ENCODE peak calls at places on chromosomes 1 and 21, in eight cellular contexts. V is suprapubic skin, H is cardiac muscle cell, J is adrenal gland, O is neural progenitor cell, W is HCT116, D is ovary, E is spleen. N is an unnamed sample.
A peak's percentile ranks its signal among the peaks of the same experiment; 100 is the strongest.

GRCh38 chr1:216600730-216601426 is 122.4 kb downstream of the ESRRG start:
- DNase-seq in V (peak; percentile 75), H (peak; percentile 84), J (peak; percentile 92), O (peak; percentile 85), W (no peak), D (peak; percentile 78), E (peak; percentile 82), N (peak; percentile 63)

GRCh38 chr1:244675167-244675566 is 22.2 kb downstream of the DESI2 start:
- DNase-seq in V (no peak), H (no peak), J (no peak), O (no peak), W (no peak), D (no peak), E (no peak), N (no peak)

GRCh38 chr21:31977816-31978215 is 105.0 kb downstream of the HUNK start:
- DNase-seq in V (no peak), H (no peak), J (no peak), O (no peak), W (no peak), D (no peak), E (no peak), N (no peak)

GRCh38 chr1:209556159-209556690 is 27.3 kb upstream of the CAMK1G start:
- DNase-seq in V (no peak), H (no peak), J (no peak), O (peak; percentile 47), W (no peak), D (no peak), E (no peak), N (no peak)

GRCh38 chr1:29286194-29286767 is 50.0 kb downstream of the PTPRU start:
- DNase-seq in V (no peak), H (no peak), J (no peak), O (no peak), W (no peak), D (no peak), E (no peak), N (no peak)

GRCh38 chr1:3651011-3651938 is 1.0 kb upstream of the TP73 start:
- DNase-seq in V (peak; percentile 64), H (peak; percentile 7), J (no peak), O (peak; percentile 64), W (no peak), D (no peak), E (peak; percentile 80), N (no peak)

GRCh38 chr21:42219606-42220137 is 732 bp downstream of the ABCG1 start:
- DNase-seq in V (peak; percentile 70), H (peak; percentile 17), J (no peak), O (peak; percentile 57), W (no peak), D (no peak), E (peak; percentile 92), N (no peak)

GRCh38 chr1:165364432-165365133 is 8.1 kb upstream of the LMX1A start:
- DNase-seq in V (peak; percentile 88), H (no peak), J (no peak), O (no peak), W (peak; percentile 45), D (peak; percentile 52), E (no peak), N (no peak)

GRCh38 chr21:33268736-33269441 is 2.7 kb downstream of the IL10RB start:
- DNase-seq in V (peak; percentile 77), H (no peak), J (peak; percentile 76), O (no peak), W (peak; percentile 90), D (no peak), E (no peak), N (no peak)

GRCh38 chr1:97160796-97161195 is 439.2 kb downstream of the PTBP2 start:
- DNase-seq in V (no peak), H (peak; percentile 61), J (no peak), O (no peak), W (no peak), D (no peak), E (no peak), N (no peak)

GRCh38 chr1:19678931-19679453 is 14.3 kb downstream of the HTR6 start:
- DNase-seq in V (no peak), H (no peak), J (no peak), O (no peak), W (no peak), D (no peak), E (no peak), N (no peak)

GRCh38 chr1:116064616-116065015 is 46.6 kb upstream of the MAB21L3 start:
- DNase-seq in V (no peak), H (peak; percentile 55), J (no peak), O (no peak), W (no peak), D (no peak), E (no peak), N (no peak)

GRCh38 chr1:66502084-66502483 is 31.9 kb upstream of the SGIP1 start:
- DNase-seq in V (no peak), H (no peak), J (no peak), O (no peak), W (no peak), D (no peak), E (no peak), N (no peak)

GRCh38 chr1:169795687-169796086 is 980 bp upstream of the METTL18 start:
- DNase-seq in V (no peak), H (no peak), J (no peak), O (peak; percentile 30), W (no peak), D (no peak), E (no peak), N (no peak)

GRCh38 chr1:15343729-15344128 is 66.0 kb upstream of the EFHD2 start:
- DNase-seq in V (no peak), H (peak; percentile 54), J (peak; percentile 94), O (peak; percentile 49), W (no peak), D (peak; percentile 78), E (no peak), N (no peak)

GRCh38 chr21:18499761-18500376 is 96.3 kb upstream of the TMPRSS15 start:
- DNase-seq in V (no peak), H (peak; percentile 50), J (peak; percentile 69), O (peak; percentile 73), W (peak; percentile 10), D (no peak), E (no peak), N (peak; percentile 36)

GRCh38 chr21:33136898-33137502 is 67.1 kb downstream of the OLIG1 start:
- DNase-seq in V (no peak), H (no peak), J (no peak), O (no peak), W (no peak), D (no peak), E (no peak), N (no peak)

GRCh38 chr1:111510003-111510380 is 6.6 kb upstream of the ADORA3 start:
- DNase-seq in V (no peak), H (peak; percentile 69), J (no peak), O (no peak), W (no peak), D (no peak), E (no peak), N (no peak)

GRCh38 chr1:42950146-42950480 is 8.6 kb downstream of the SLC2A1 start:
- DNase-seq in V (no peak), H (peak; percentile 23), J (no peak), O (no peak), W (no peak), D (no peak), E (no peak), N (no peak)

GRCh38 chr21:38817371-38818335 is 11.9 kb downstream of the ETS2 start:
- DNase-seq in V (no peak), H (peak; percentile 59), J (peak; percentile 79), O (no peak), W (no peak), D (no peak), E (no peak), N (no peak)

GRCh38 chr1:74790453-74790852 is 57.5 kb downstream of the TYW3 start:
- DNase-seq in V (no peak), H (no peak), J (no peak), O (no peak), W (no peak), D (no peak), E (no peak), N (no peak)

GRCh38 chr1:203628185-203628996 is 1.8 kb downstream of the ATP2B4 start:
- DNase-seq in V (peak; percentile 80), H (peak; percentile 70), J (peak; percentile 69), O (peak; percentile 89), W (no peak), D (peak; percentile 70), E (peak; percentile 80), N (no peak)

GRCh38 chr1:116990612-116991151 is 10.9 kb upstream of the CD101 start:
- DNase-seq in V (peak; percentile 84), H (peak; percentile 99), J (peak; percentile 80), O (no peak), W (no peak), D (no peak), E (no peak), N (no peak)

DNA sequence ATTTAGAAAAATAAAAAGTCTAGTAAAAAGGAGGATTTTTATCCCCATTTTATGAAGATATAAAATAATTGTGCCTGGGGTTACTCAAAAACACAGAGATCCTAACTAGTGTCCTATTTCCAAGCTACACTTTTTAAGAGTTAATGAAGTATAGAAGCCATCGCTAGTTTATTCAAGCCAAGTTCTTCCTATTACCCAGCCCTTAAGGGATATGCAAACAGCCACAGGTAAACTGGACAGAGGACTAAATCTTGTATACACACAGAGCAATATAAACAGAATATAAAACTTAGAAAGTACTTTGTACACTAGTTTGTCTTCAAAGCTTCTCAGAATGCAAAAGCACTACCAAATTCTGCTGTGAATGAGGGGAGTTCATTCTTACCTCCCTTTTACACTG is 111.1 kb downstream of the RERE start:
- DNase-seq in V (no peak), H (no peak), J (no peak), O (no peak), W (no peak), D (no peak), E (no peak), N (no peak)
- H3K4me1 ChIP-seq in V (peaks cover 38% of the 10 kb centered on the region), H (peaks cover 46% of the 10 kb centered on the region), J (peaks cover 24% of the 10 kb centered on the region), O (peaks cover 29% of the 10 kb centered on the region), W (peaks cover 32% of the 10 kb centered on the region), D (peaks cover 2% of the 10 kb centered on the region), E (peaks cover 25% of the 10 kb centered on the region), N (peaks cover 48% of the 10 kb centered on the region)

DNA sequence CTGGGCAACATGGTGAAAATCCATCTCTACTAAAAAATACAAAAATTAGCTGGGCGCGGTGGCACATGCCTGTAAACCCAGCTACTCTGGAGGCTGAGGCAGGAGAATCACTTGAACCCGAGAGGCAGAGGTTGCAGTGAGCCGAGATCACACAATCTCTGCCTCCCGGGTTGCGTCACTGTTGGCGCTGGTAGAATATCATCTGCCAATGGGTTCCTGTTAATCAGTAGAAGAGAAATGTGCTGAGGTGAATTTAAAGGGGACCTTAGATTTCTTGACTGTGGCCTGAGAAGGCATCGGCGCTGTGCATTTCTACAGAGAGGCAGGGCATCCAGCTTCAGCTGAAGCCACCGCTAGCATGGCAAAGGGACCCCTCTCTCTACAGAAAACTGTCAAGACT is 68.0 kb downstream of the TGFB2 start:
- DNase-seq in V (no peak), H (no peak), J (no peak), O (no peak), W (no peak), D (no peak), E (no peak), N (no peak)
- TF ChIP-seq CTCF in V (no peak), H (no peak), J (no peak), O (no peak), W (no peak), D (no peak), E (no peak), N (no peak)

GRCh38 chr1:224498574-224499170 is 64.1 kb upstream of the WDR26 start:
- DNase-seq in V (no peak), H (peak; percentile 81), J (peak; percentile 57), O (peak; percentile 54), W (no peak), D (peak; percentile 45), E (no peak), N (no peak)
- H3K4me1 ChIP-seq in V (peaks cover 69% of the 10 kb centered on the region), H (peaks cover 11% of the 10 kb centered on the region), J (peaks cover 17% of the 10 kb centered on the region), O (peaks cover 47% of the 10 kb centered on the region), W (peaks cover 40% of the 10 kb centered on the region), D (peaks cover 17% of the 10 kb centered on the region), E (peaks cover 20% of the 10 kb centered on the region), N (peaks cover 10% of the 10 kb centered on the region)

GRCh38 chr1:233182587-233182986 is 112.9 kb downstream of the PCNX2 start:
- DNase-seq in V (no peak), H (no peak), J (no peak), O (no peak), W (no peak), D (no peak), E (no peak), N (no peak)
- TF ChIP-seq CTCF in V (no peak), H (no peak), J (no peak), O (no peak), W (no peak), D (no peak), E (no peak), N (no peak)

N was measured in Caco-2.